ENCODE peak calls at places on chromosome 18, in four cellular contexts. One of them, this sample, is unnamed.

GRCh38 chr18:55575066-55575465 is 12.9 kb downstream of the TCF4 start:
- DNase-seq in stimulated activated CD4-positive, alpha-beta T cell treated with anti-CD3 and anti-CD28 coated beads, Interleukin-15, amount 100 ng/mL, for 1 hour: no peak
- DNase-seq in cardiac fibroblast: no peak
- DNase-seq in HL-60: no peak
- DNase-seq in this sample: no peak

GRCh38 chr18:21191596-21192307 is 50.3 kb upstream of the GREB1L start:
- DNase-seq in stimulated activated CD4-positive, alpha-beta T cell treated with anti-CD3 and anti-CD28 coated beads, Interleukin-15, amount 100 ng/mL, for 1 hour: no peak
- DNase-seq in HL-60: peak
- DNase-seq in cardiac fibroblast: peak
- DNase-seq in this sample: peak

GRCh38 chr18:69758458-69758857 is 189.2 kb downstream of the CD226 start:
- DNase-seq in stimulated activated CD4-positive, alpha-beta T cell treated with anti-CD3 and anti-CD28 coated beads, Interleukin-15, amount 100 ng/mL, for 1 hour: no peak
- DNase-seq in HL-60: no peak
- DNase-seq in cardiac fibroblast: no peak
- DNase-seq in this sample: peak

GRCh38 chr18:48133675-48134251 is 203.3 kb upstream of the SMAD2 start:
- DNase-seq in HL-60: no peak
- DNase-seq in cardiac fibroblast: peak
- DNase-seq in stimulated activated CD4-positive, alpha-beta T cell treated with anti-CD3 and anti-CD28 coated beads, Interleukin-15, amount 100 ng/mL, for 1 hour: no peak
- DNase-seq in this sample: peak

GRCh38 chr18:23662309-23663263 is at the start of gene ANKRD29:
- DNase-seq in stimulated activated CD4-positive, alpha-beta T cell treated with anti-CD3 and anti-CD28 coated beads, Interleukin-15, amount 100 ng/mL, for 1 hour: peak
- DNase-seq in cardiac fibroblast: peak
- DNase-seq in HL-60: peak
- DNase-seq in this sample: no peak

GRCh38 chr18:3319399-3319798 is 57.5 kb downstream of the MYL12B start:
- DNase-seq in stimulated activated CD4-positive, alpha-beta T cell treated with anti-CD3 and anti-CD28 coated beads, Interleukin-15, amount 100 ng/mL, for 1 hour: no peak
- DNase-seq in HL-60: no peak
- DNase-seq in cardiac fibroblast: no peak
- DNase-seq in this sample: no peak

GRCh38 chr18:8507361-8507760 is 101.9 kb upstream of the RAB12 start:
- DNase-seq in cardiac fibroblast: peak
- DNase-seq in stimulated activated CD4-positive, alpha-beta T cell treated with anti-CD3 and anti-CD28 coated beads, Interleukin-15, amount 100 ng/mL, for 1 hour: no peak
- DNase-seq in HL-60: no peak
- DNase-seq in this sample: no peak

GRCh38 chr18:48808476-48808875 is 142.3 kb downstream of the SMAD7 start:
- DNase-seq in cardiac fibroblast: no peak
- DNase-seq in stimulated activated CD4-positive, alpha-beta T cell treated with anti-CD3 and anti-CD28 coated beads, Interleukin-15, amount 100 ng/mL, for 1 hour: no peak
- DNase-seq in HL-60: no peak
- DNase-seq in this sample: no peak

GRCh38 chr18:61965306-61965705 is 72.5 kb upstream of the RNF152 start:
- DNase-seq in stimulated activated CD4-positive, alpha-beta T cell treated with anti-CD3 and anti-CD28 coated beads, Interleukin-15, amount 100 ng/mL, for 1 hour: no peak
- DNase-seq in cardiac fibroblast: peak
- DNase-seq in HL-60: no peak
- DNase-seq in this sample: no peak

GRCh38 chr18:50193796-50194622 is 938 bp downstream of the MYO5B start:
- DNase-seq in stimulated activated CD4-positive, alpha-beta T cell treated with anti-CD3 and anti-CD28 coated beads, Interleukin-15, amount 100 ng/mL, for 1 hour: no peak
- DNase-seq in cardiac fibroblast: no peak
- DNase-seq in HL-60: no peak
- DNase-seq in this sample: no peak

GRCh38 chr18:58024139-58024538 is 19.9 kb upstream of the NEDD4L start:
- DNase-seq in cardiac fibroblast: no peak
- DNase-seq in HL-60: no peak
- DNase-seq in stimulated activated CD4-positive, alpha-beta T cell treated with anti-CD3 and anti-CD28 coated beads, Interleukin-15, amount 100 ng/mL, for 1 hour: no peak
- DNase-seq in this sample: no peak

GRCh38 chr18:78737006-78737915 is 242.4 kb upstream of the SALL3 start:
- DNase-seq in HL-60: no peak
- DNase-seq in cardiac fibroblast: no peak
- DNase-seq in stimulated activated CD4-positive, alpha-beta T cell treated with anti-CD3 and anti-CD28 coated beads, Interleukin-15, amount 100 ng/mL, for 1 hour: no peak
- DNase-seq in this sample: no peak

GRCh38 chr18:54193786-54194185 is 30.7 kb downstream of the MBD2 start:
- DNase-seq in HL-60: no peak
- DNase-seq in stimulated activated CD4-positive, alpha-beta T cell treated with anti-CD3 and anti-CD28 coated beads, Interleukin-15, amount 100 ng/mL, for 1 hour: no peak
- DNase-seq in cardiac fibroblast: no peak
- DNase-seq in this sample: no peak

GRCh38 chr18:35005963-35006577 is 35.1 kb upstream of the MAPRE2 start:
- DNase-seq in stimulated activated CD4-positive, alpha-beta T cell treated with anti-CD3 and anti-CD28 coated beads, Interleukin-15, amount 100 ng/mL, for 1 hour: no peak
- DNase-seq in cardiac fibroblast: peak
- DNase-seq in HL-60: peak
- DNase-seq in this sample: peak

GRCh38 chr18:47036298-47036874 is 965 bp upstream of the ELOA2 start:
- DNase-seq in stimulated activated CD4-positive, alpha-beta T cell treated with anti-CD3 and anti-CD28 coated beads, Interleukin-15, amount 100 ng/mL, for 1 hour: no peak
- DNase-seq in cardiac fibroblast: peak
- DNase-seq in HL-60: no peak
- DNase-seq in this sample: peak

GRCh38 chr18:32919799-32920198 is 147.0 kb upstream of the KLHL14 start:
- DNase-seq in HL-60: no peak
- DNase-seq in cardiac fibroblast: no peak
- DNase-seq in stimulated activated CD4-positive, alpha-beta T cell treated with anti-CD3 and anti-CD28 coated beads, Interleukin-15, amount 100 ng/mL, for 1 hour: no peak
- DNase-seq in this sample: peak

GRCh38 chr18:79528846-79529245 is 133.1 kb downstream of the NFATC1 start:
- DNase-seq in HL-60: no peak
- DNase-seq in cardiac fibroblast: peak
- DNase-seq in stimulated activated CD4-positive, alpha-beta T cell treated with anti-CD3 and anti-CD28 coated beads, Interleukin-15, amount 100 ng/mL, for 1 hour: peak
- DNase-seq in this sample: peak

GRCh38 chr18:36527025-36527424 is 229.5 kb downstream of the FHOD3 start:
- DNase-seq in HL-60: no peak
- DNase-seq in cardiac fibroblast: no peak
- DNase-seq in stimulated activated CD4-positive, alpha-beta T cell treated with anti-CD3 and anti-CD28 coated beads, Interleukin-15, amount 100 ng/mL, for 1 hour: no peak
- DNase-seq in this sample: no peak

GRCh38 chr18:14026199-14026598 is 106.0 kb downstream of the ZNF519 start:
- DNase-seq in stimulated activated CD4-positive, alpha-beta T cell treated with anti-CD3 and anti-CD28 coated beads, Interleukin-15, amount 100 ng/mL, for 1 hour: no peak
- DNase-seq in cardiac fibroblast: no peak
- DNase-seq in HL-60: no peak
- DNase-seq in this sample: no peak

GRCh38 chr18:75253784-75254183 is 43.2 kb downstream of the TSHZ1 start:
- DNase-seq in stimulated activated CD4-positive, alpha-beta T cell treated with anti-CD3 and anti-CD28 coated beads, Interleukin-15, amount 100 ng/mL, for 1 hour: no peak
- DNase-seq in cardiac fibroblast: peak
- DNase-seq in HL-60: no peak
- DNase-seq in this sample: no peak

GRCh38 chr18:36114251-36114650 is 14.9 kb downstream of the SLC39A6 start:
- DNase-seq in HL-60: no peak
- DNase-seq in stimulated activated CD4-positive, alpha-beta T cell treated with anti-CD3 and anti-CD28 coated beads, Interleukin-15, amount 100 ng/mL, for 1 hour: no peak
- DNase-seq in cardiac fibroblast: no peak
- DNase-seq in this sample: no peak

GRCh38 chr18:68299906-68300305 is 415.0 kb downstream of the TMX3 start:
- DNase-seq in HL-60: no peak
- DNase-seq in stimulated activated CD4-positive, alpha-beta T cell treated with anti-CD3 and anti-CD28 coated beads, Interleukin-15, amount 100 ng/mL, for 1 hour: no peak
- DNase-seq in cardiac fibroblast: no peak
- DNase-seq in this sample: no peak

GRCh38 chr18:62339106-62339988 is 14.2 kb downstream of the TNFRSF11A start:
- DNase-seq in cardiac fibroblast: peak
- DNase-seq in stimulated activated CD4-positive, alpha-beta T cell treated with anti-CD3 and anti-CD28 coated beads, Interleukin-15, amount 100 ng/mL, for 1 hour: no peak
- DNase-seq in HL-60: no peak
- DNase-seq in this sample: peak

GRCh38 chr18:34866310-34866709 is 156.2 kb downstream of the DTNA start:
- DNase-seq in cardiac fibroblast: no peak
- DNase-seq in HL-60: no peak
- DNase-seq in stimulated activated CD4-positive, alpha-beta T cell treated with anti-CD3 and anti-CD28 coated beads, Interleukin-15, amount 100 ng/mL, for 1 hour: no peak
- DNase-seq in this sample: no peak

GRCh38 chr18:78580835-78581339 is 398.7 kb upstream of the SALL3 start:
- DNase-seq in stimulated activated CD4-positive, alpha-beta T cell treated with anti-CD3 and anti-CD28 coated beads, Interleukin-15, amount 100 ng/mL, for 1 hour: no peak
- DNase-seq in cardiac fibroblast: no peak
- DNase-seq in HL-60: no peak
- DNase-seq in this sample: no peak

GRCh38 chr18:10557085-10557677 is 31.4 kb downstream of the NAPG start:
- DNase-seq in stimulated activated CD4-positive, alpha-beta T cell treated with anti-CD3 and anti-CD28 coated beads, Interleukin-15, amount 100 ng/mL, for 1 hour: no peak
- DNase-seq in cardiac fibroblast: no peak
- DNase-seq in HL-60: no peak
- DNase-seq in this sample: no peak

GRCh38 chr18:9429662-9429993 is 45.7 kb upstream of the RALBP1 start:
- DNase-seq in cardiac fibroblast: peak
- DNase-seq in HL-60: no peak
- DNase-seq in stimulated activated CD4-positive, alpha-beta T cell treated with anti-CD3 and anti-CD28 coated beads, Interleukin-15, amount 100 ng/mL, for 1 hour: no peak
- DNase-seq in this sample: no peak

This sample was measured in renal cortical epithelial cell.